ENCODE peak calls at places on chromosomes 7 and 10, in six cellular contexts. M is activated naive CD8-positive, alpha-beta T cell treated with anti-CD3 and anti-CD28 coated beads, Interleukin-2, amount 50 U/mL, for 24 hours; Z is heart right ventricle; T is HCT116; G is activated CD8-positive, alpha-beta T cell treated with anti-CD3 and anti-CD28 coated beads, Interleukin-2, amount 10 ng/mL, durations not matched to agents 7 days and 5 days; Y is T-helper 17 cell. J is an unnamed sample.

GRCh38 chr10:95266674-95267095 is 24.1 kb downstream of the PDLIM1 start:
- ATAC-seq in M (peak), Z (peak), T (no peak), G (no peak), Y (peak), J (peak)

GRCh38 chr7:28297821-28298439 is 114.4 kb upstream of the CREB5 start:
- ATAC-seq in M (no peak), Z (no peak), T (no peak), G (no peak), Y (peak), J (no peak)

GRCh38 chr7:30548762-30549344 is 44.2 kb upstream of the GGCT start:
- ATAC-seq in M (no peak), Z (peak), T (peak), G (peak), Y (peak), J (peak)

GRCh38 chr10:5314866-5315265 is 49.9 kb upstream of the UCN3 start:
- ATAC-seq in M (no peak), Z (no peak), T (no peak), G (no peak), Y (no peak), J (no peak)

GRCh38 chr10:63583909-63584747 is 62.9 kb downstream of the REEP3 start:
- ATAC-seq in M (no peak), Z (no peak), T (no peak), G (no peak), Y (no peak), J (no peak)

GRCh38 chr7:50725774-50726173 is 56.9 kb downstream of the GRB10 start:
- ATAC-seq in M (no peak), Z (no peak), T (no peak), G (no peak), Y (no peak), J (no peak)

GRCh38 chr10:110544958-110545537 is 22.4 kb upstream of the SMC3 start:
- ATAC-seq in M (no peak), Z (no peak), T (no peak), G (no peak), Y (no peak), J (no peak)

GRCh38 chr7:24284699-24285506 is 913 bp downstream of the NPY start:
- ATAC-seq in M (no peak), Z (no peak), T (no peak), G (no peak), Y (no peak), J (no peak)

GRCh38 chr10:122485670-122486069 is 24.3 kb downstream of the HTRA1 start:
- ATAC-seq in M (no peak), Z (peak), T (no peak), G (no peak), Y (no peak), J (no peak)

GRCh38 chr7:1022801-1023465 is 21.4 kb upstream of the GPR146 start:
- ATAC-seq in M (no peak), Z (no peak), T (no peak), G (no peak), Y (peak), J (peak)

GRCh38 chr10:128869101-128869712 is 597.8 kb upstream of the MGMT start:
- ATAC-seq in M (no peak), Z (peak), T (no peak), G (no peak), Y (no peak), J (no peak)

GRCh38 chr7:107591410-107591809 is 11.4 kb downstream of the BCAP29 start:
- ATAC-seq in M (no peak), Z (no peak), T (no peak), G (no peak), Y (no peak), J (no peak)

GRCh38 chr10:129085821-129086220 is 381.2 kb upstream of the MGMT start:
- ATAC-seq in M (no peak), Z (no peak), T (no peak), G (no peak), Y (no peak), J (no peak)

GRCh38 chr7:40579401-40579800 is 444.6 kb downstream of the SUGCT start:
- ATAC-seq in M (no peak), Z (no peak), T (no peak), G (no peak), Y (no peak), J (no peak)

GRCh38 chr7:12327922-12328321 is 75.7 kb downstream of the VWDE start:
- ATAC-seq in M (no peak), Z (no peak), T (no peak), G (no peak), Y (no peak), J (no peak)

GRCh38 chr10:129467346-129468119 is 492 bp downstream of the MGMT start:
- ATAC-seq in M (no peak), Z (no peak), T (peak), G (peak), Y (no peak), J (no peak)